ENCODE peak calls at places on chromosome 13, in ten cellular contexts. Q is heart right ventricle; U is activated CD8-positive, alpha-beta memory T cell treated with anti-CD3 and anti-CD28 coated beads for 1 hour; B is activated CD4-positive, alpha-beta T cell treated with anti-CD3 and anti-CD28 coated beads, Interleukin-2, amount 50 U/mL, for 48 hours; W is mammary epithelial cell; D is fibroblast of pulmonary artery; I is DMS 273 treated with DMSO at 0.1 percent for 48 hours; P is CD4-positive, alpha-beta memory T cell; R is T-helper 17 cell; C is astrocyte of the spinal cord. M is an unnamed sample.

GRCh38 chr13:99293178-99293577 is 14.0 kb downstream of the GPR183 start:
- DNase-seq in Q (no peak), U (no peak), B (no peak), W (no peak), D (no peak), I (no peak), P (no peak), R (no peak), C (no peak), M (no peak)

GRCh38 chr13:99892189-99892588 is 79.4 kb downstream of the ZIC5 start:
- DNase-seq in Q (no peak), U (no peak), B (no peak), W (no peak), D (no peak), I (no peak), P (no peak), R (no peak), C (no peak), M (no peak)

GRCh38 chr13:110716235-110716505 is 2.7 kb downstream of the ING1 start:
- DNase-seq in Q (no peak), U (no peak), B (no peak), W (peak), D (peak), I (no peak), P (no peak), R (no peak), C (peak), M (no peak)

GRCh38 chr13:105518086-105518485 is 1017.4 kb downstream of the EFNB2 start:
- DNase-seq in Q (no peak), U (no peak), B (no peak), W (no peak), D (peak), I (no peak), P (no peak), R (no peak), C (peak), M (no peak)

GRCh38 chr13:113400621-113401451 is 36.9 kb upstream of the GRTP1 start:
- DNase-seq in Q (peak), U (no peak), B (no peak), W (no peak), D (no peak), I (no peak), P (no peak), R (no peak), C (no peak), M (peak)

GRCh38 chr13:113929628-113930615 is 44.0 kb downstream of the C13orf46 start:
- DNase-seq in Q (no peak), U (no peak), B (no peak), W (no peak), D (no peak), I (no peak), P (no peak), R (peak), C (no peak), M (no peak)

GRCh38 chr13:84563611-84564010 is 681.3 kb upstream of the SLITRK1 start:
- DNase-seq in Q (no peak), U (no peak), B (no peak), W (no peak), D (no peak), I (no peak), P (no peak), R (no peak), C (no peak), M (no peak)

GRCh38 chr13:74573654-74574053 is 439.4 kb upstream of the KLF12 start:
- DNase-seq in Q (no peak), U (no peak), B (peak), W (no peak), D (no peak), I (no peak), P (no peak), R (no peak), C (no peak), M (no peak)

GRCh38 chr13:46844431-46844830 is 47.5 kb upstream of the ESD start:
- DNase-seq in Q (no peak), U (no peak), B (no peak), W (peak), D (peak), I (no peak), P (no peak), R (no peak), C (no peak), M (no peak)

GRCh38 chr13:28730762-28731161 is 12.0 kb upstream of the SLC46A3 start:
- DNase-seq in Q (no peak), U (no peak), B (no peak), W (no peak), D (no peak), I (no peak), P (no peak), R (no peak), C (no peak), M (no peak)

GRCh38 chr13:66780814-66781213 is 449.3 kb downstream of the PCDH9 start:
- DNase-seq in Q (no peak), U (no peak), B (no peak), W (peak), D (peak), I (no peak), P (no peak), R (no peak), C (peak), M (no peak)

GRCh38 chr13:30115257-30115600 is 192.1 kb downstream of the KATNAL1 start:
- DNase-seq in Q (no peak), U (no peak), B (no peak), W (no peak), D (no peak), I (no peak), P (no peak), R (no peak), C (no peak), M (no peak)

GRCh38 chr13:64758520-64758919 is 2471.6 kb downstream of the PCDH9 start:
- DNase-seq in Q (no peak), U (no peak), B (no peak), W (no peak), D (peak), I (no peak), P (no peak), R (no peak), C (peak), M (no peak)

M was measured in cerebellar nuclear complex.